ENCODE peak calls at places on chromosomes 4 and X, in nine cellular contexts. One of them, this sample, is unnamed.

GRCh38 chr4:189021831-189022230 is 882.6 kb downstream of the TRIML1 start:
- DNase-seq in body of pancreas: no peak
- DNase-seq in GM12892: no peak
- DNase-seq in IMR-90: peak; percentile 67
- DNase-seq in transverse colon: no peak
- DNase-seq in HCT116: no peak
- DNase-seq in GM12891: no peak
- DNase-seq in ovary: peak; percentile 27
- DNase-seq in esophagus muscularis mucosa: no peak
- DNase-seq in this sample: no peak

GRCh38 chr4:98601719-98602118 is 56.7 kb downstream of the TSPAN5 start:
- DNase-seq in body of pancreas: no peak
- DNase-seq in GM12892: no peak
- DNase-seq in IMR-90: no peak
- DNase-seq in transverse colon: no peak
- DNase-seq in HCT116: no peak
- DNase-seq in GM12891: no peak
- DNase-seq in ovary: no peak
- DNase-seq in esophagus muscularis mucosa: no peak
- DNase-seq in this sample: no peak

GRCh38 chr4:94253036-94253435 is 45.4 kb downstream of the SMARCAD1 start:
- DNase-seq in body of pancreas: no peak
- DNase-seq in GM12892: no peak
- DNase-seq in IMR-90: peak; percentile 7
- DNase-seq in transverse colon: no peak
- DNase-seq in HCT116: peak; percentile 6
- DNase-seq in GM12891: no peak
- DNase-seq in ovary: no peak
- DNase-seq in esophagus muscularis mucosa: no peak
- DNase-seq in this sample: peak; percentile 18

GRCh38 chr4:57679969-57680368 is 569.8 kb upstream of the IGFBP7 start:
- DNase-seq in body of pancreas: no peak
- DNase-seq in GM12892: no peak
- DNase-seq in IMR-90: no peak
- DNase-seq in transverse colon: no peak
- DNase-seq in HCT116: no peak
- DNase-seq in GM12891: no peak
- DNase-seq in ovary: no peak
- DNase-seq in esophagus muscularis mucosa: no peak
- DNase-seq in this sample: no peak

GRCh38 chr4:137819964-137820383 is 287.7 kb upstream of the PCDH18 start:
- DNase-seq in body of pancreas: peak; percentile 14
- DNase-seq in GM12892: no peak
- DNase-seq in IMR-90: peak; percentile 65
- DNase-seq in transverse colon: no peak
- DNase-seq in HCT116: peak; percentile 50
- DNase-seq in GM12891: peak; percentile 7
- DNase-seq in ovary: no peak
- DNase-seq in esophagus muscularis mucosa: no peak
- DNase-seq in this sample: peak; percentile 21

GRCh38 chr4:134202557-134202956 is 968 bp upstream of the PABPC4L start:
- DNase-seq in body of pancreas: no peak
- DNase-seq in GM12892: no peak
- DNase-seq in IMR-90: no peak
- DNase-seq in transverse colon: no peak
- DNase-seq in HCT116: no peak
- DNase-seq in GM12891: no peak
- DNase-seq in ovary: peak; percentile 12
- DNase-seq in esophagus muscularis mucosa: no peak
- DNase-seq in this sample: no peak

GRCh38 chrX:120790118-120790517 is 85.5 kb downstream of the CT47B1 start:
- DNase-seq in body of pancreas: peak; percentile 69
- DNase-seq in GM12892: peak; percentile 25
- DNase-seq in IMR-90: peak; percentile 71
- DNase-seq in transverse colon: peak; percentile 12
- DNase-seq in HCT116: peak; percentile 38
- DNase-seq in GM12891: peak; percentile 10
- DNase-seq in ovary: peak; percentile 15
- DNase-seq in esophagus muscularis mucosa: no peak
- DNase-seq in this sample: peak; percentile 34

GRCh38 chrX:20456971-20457370 is 190.3 kb upstream of the RPS6KA3 start:
- DNase-seq in body of pancreas: no peak
- DNase-seq in GM12892: no peak
- DNase-seq in IMR-90: no peak
- DNase-seq in transverse colon: no peak
- DNase-seq in HCT116: no peak
- DNase-seq in GM12891: no peak
- DNase-seq in ovary: no peak
- DNase-seq in esophagus muscularis mucosa: no peak
- DNase-seq in this sample: no peak

GRCh38 chr4:139083533-139084424 is 68.2 kb downstream of the NOCT start:
- DNase-seq in body of pancreas: peak; percentile 91
- DNase-seq in GM12892: peak; percentile 48
- DNase-seq in IMR-90: peak; percentile 90
- DNase-seq in transverse colon: peak; percentile 90
- DNase-seq in HCT116: peak; percentile 86
- DNase-seq in GM12891: peak; percentile 66
- DNase-seq in ovary: peak; percentile 89
- DNase-seq in esophagus muscularis mucosa: peak; percentile 95
- DNase-seq in this sample: peak; percentile 94

GRCh38 chr4:141229408-141230101 is 8.9 kb downstream of the ZNF330 start:
- DNase-seq in body of pancreas: no peak
- DNase-seq in GM12892: no peak
- DNase-seq in IMR-90: no peak
- DNase-seq in transverse colon: no peak
- DNase-seq in HCT116: no peak
- DNase-seq in GM12891: no peak
- DNase-seq in ovary: no peak
- DNase-seq in esophagus muscularis mucosa: no peak
- DNase-seq in this sample: no peak

GRCh38 chr4:70624226-70624793 is 4.2 kb upstream of the ENAM start:
- DNase-seq in body of pancreas: no peak
- DNase-seq in GM12892: no peak
- DNase-seq in IMR-90: no peak
- DNase-seq in transverse colon: no peak
- DNase-seq in HCT116: no peak
- DNase-seq in GM12891: no peak
- DNase-seq in ovary: no peak
- DNase-seq in esophagus muscularis mucosa: no peak
- DNase-seq in this sample: no peak

GRCh38 chr4:10458190-10458589 is 964 bp upstream of the ZNF518B start:
- DNase-seq in body of pancreas: no peak
- DNase-seq in GM12892: no peak
- DNase-seq in IMR-90: no peak
- DNase-seq in transverse colon: no peak
- DNase-seq in HCT116: no peak
- DNase-seq in GM12891: no peak
- DNase-seq in ovary: peak; percentile 24
- DNase-seq in esophagus muscularis mucosa: no peak
- DNase-seq in this sample: no peak

GRCh38 chr4:3291969-3292570 is 751 bp upstream of the RGS12 start:
- DNase-seq in body of pancreas: peak; percentile 77
- DNase-seq in GM12892: no peak
- DNase-seq in IMR-90: no peak
- DNase-seq in transverse colon: peak; percentile 74
- DNase-seq in HCT116: peak; percentile 8
- DNase-seq in GM12891: no peak
- DNase-seq in ovary: peak; percentile 71
- DNase-seq in esophagus muscularis mucosa: no peak
- DNase-seq in this sample: peak; percentile 58
- TF ChIP-seq POLR2A in body of pancreas: no peak
- TF ChIP-seq POLR2A in GM12892: no peak
- TF ChIP-seq POLR2A in IMR-90: no peak
- TF ChIP-seq POLR2A in transverse colon: no peak
- TF ChIP-seq POLR2A in HCT116: no peak
- TF ChIP-seq POLR2A in GM12891: no peak
- TF ChIP-seq POLR2A in ovary: no peak
- TF ChIP-seq POLR2A in esophagus muscularis mucosa: no peak
- TF ChIP-seq POLR2A in this sample: no peak

GRCh38 chrX:129779086-129779672 is 570 bp upstream of the SASH3 start:
- DNase-seq in body of pancreas: no peak
- DNase-seq in GM12892: no peak
- DNase-seq in IMR-90: no peak
- DNase-seq in transverse colon: no peak
- DNase-seq in HCT116: no peak
- DNase-seq in GM12891: no peak
- DNase-seq in ovary: no peak
- DNase-seq in esophagus muscularis mucosa: no peak
- DNase-seq in this sample: no peak

GRCh38 chrX:129782015-129782495 is 2.3 kb downstream of the SASH3 start:
- DNase-seq in body of pancreas: no peak
- DNase-seq in GM12892: no peak
- DNase-seq in IMR-90: no peak
- DNase-seq in transverse colon: no peak
- DNase-seq in HCT116: no peak
- DNase-seq in GM12891: no peak
- DNase-seq in ovary: no peak
- DNase-seq in esophagus muscularis mucosa: no peak
- DNase-seq in this sample: no peak

GRCh38 chrX:129781134-129782014 is 1.6 kb downstream of the SASH3 start:
- DNase-seq in body of pancreas: no peak
- DNase-seq in GM12892: peak; percentile 68
- DNase-seq in IMR-90: no peak
- DNase-seq in transverse colon: peak; percentile 67
- DNase-seq in HCT116: no peak
- DNase-seq in GM12891: peak; percentile 52
- DNase-seq in ovary: no peak
- DNase-seq in esophagus muscularis mucosa: no peak
- DNase-seq in this sample: no peak

GRCh38 chrX:129780441-129781105 is 824 bp downstream of the SASH3 start:
- DNase-seq in body of pancreas: no peak
- DNase-seq in GM12892: no peak
- DNase-seq in IMR-90: no peak
- DNase-seq in transverse colon: no peak
- DNase-seq in HCT116: no peak
- DNase-seq in GM12891: no peak
- DNase-seq in ovary: no peak
- DNase-seq in esophagus muscularis mucosa: no peak
- DNase-seq in this sample: no peak

DNA sequence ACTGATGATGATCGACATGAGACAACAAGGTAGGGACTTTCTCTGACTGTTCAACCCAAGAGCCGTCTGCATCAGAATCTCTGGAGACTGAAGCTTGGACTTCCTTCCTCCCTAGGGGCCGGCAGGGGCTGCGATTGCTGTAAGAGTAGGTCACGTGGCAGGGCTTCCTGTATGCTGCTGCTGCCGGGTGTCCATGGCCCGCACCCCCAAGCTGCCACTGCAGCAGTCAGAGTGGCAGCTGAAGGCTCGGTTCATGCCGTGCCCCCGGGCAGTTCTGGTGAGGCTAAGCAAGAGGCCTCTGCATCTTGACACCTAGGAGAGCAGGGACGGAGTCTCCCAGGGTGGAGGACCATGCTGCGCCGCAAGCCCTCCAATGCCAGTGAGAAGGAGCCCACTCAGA is at the start of gene SASH3:
- DNase-seq in body of pancreas: no peak
- DNase-seq in GM12892: no peak
- DNase-seq in IMR-90: no peak
- DNase-seq in transverse colon: peak; percentile 63
- DNase-seq in HCT116: no peak
- DNase-seq in GM12891: no peak
- DNase-seq in ovary: no peak
- DNase-seq in esophagus muscularis mucosa: no peak
- DNase-seq in this sample: no peak
- TF ChIP-seq POLR2A in body of pancreas: peak; percentile 47
- TF ChIP-seq POLR2A in GM12892: peak; percentile 87
- TF ChIP-seq POLR2A in IMR-90: no peak
- TF ChIP-seq POLR2A in transverse colon: peak; percentile 41
- TF ChIP-seq POLR2A in HCT116: no peak
- TF ChIP-seq POLR2A in GM12891: peak; percentile 76
- TF ChIP-seq POLR2A in ovary: no peak
- TF ChIP-seq POLR2A in esophagus muscularis mucosa: no peak
- TF ChIP-seq POLR2A in this sample: no peak

DNA sequence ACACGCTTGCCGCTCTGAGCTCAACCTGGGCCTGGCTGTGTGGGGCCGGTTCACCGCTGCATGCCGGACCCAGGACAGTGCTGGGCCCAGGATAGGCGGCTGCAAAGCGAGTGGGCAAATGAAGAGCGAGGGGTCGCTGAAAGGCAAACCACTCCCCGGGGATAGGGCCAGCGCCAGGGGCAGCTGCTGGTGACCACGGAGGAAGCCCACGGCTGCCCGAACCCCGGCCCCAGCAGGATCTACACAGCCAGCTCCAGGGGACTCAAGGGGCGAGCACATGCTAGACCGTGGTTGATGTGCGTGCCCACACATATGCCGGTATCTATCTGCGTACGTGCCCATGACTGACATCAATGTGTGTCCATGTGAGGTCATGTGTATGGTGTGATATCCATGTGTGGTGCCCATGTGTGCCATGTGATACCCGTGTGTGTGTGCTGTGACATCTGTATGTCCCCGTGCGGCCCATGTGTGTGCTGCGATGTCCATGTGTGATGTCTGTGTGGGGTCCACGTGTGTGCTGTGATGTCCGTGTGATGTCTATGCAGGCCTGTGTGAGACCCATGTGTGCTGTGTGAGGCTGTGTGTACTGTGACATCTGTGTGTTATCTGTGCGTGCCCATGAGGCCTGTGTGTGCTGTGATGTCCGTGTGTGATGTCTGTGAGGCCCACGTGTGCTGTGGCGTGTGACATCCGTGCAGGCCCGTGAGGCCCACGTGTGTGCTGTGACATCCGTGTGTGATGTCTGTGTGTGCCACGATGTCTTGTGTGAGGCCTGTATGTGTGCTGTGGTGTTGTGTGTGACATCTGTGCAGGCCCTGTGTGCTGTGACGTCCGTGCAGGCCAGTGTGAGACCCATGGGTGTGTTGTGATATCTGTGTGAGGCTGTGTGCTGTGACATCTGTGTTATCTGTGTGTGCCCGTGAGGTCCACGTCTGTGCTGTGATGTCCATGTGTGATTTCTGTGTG is 24.8 kb downstream of the CTBP1 start:
- DNase-seq in body of pancreas: no peak
- DNase-seq in GM12892: no peak
- DNase-seq in IMR-90: no peak
- DNase-seq in transverse colon: no peak
- DNase-seq in HCT116: no peak
- DNase-seq in GM12891: no peak
- DNase-seq in ovary: no peak
- DNase-seq in esophagus muscularis mucosa: no peak
- DNase-seq in this sample: no peak
- TF ChIP-seq POLR2A in body of pancreas: no peak
- TF ChIP-seq POLR2A in GM12892: no peak
- TF ChIP-seq POLR2A in IMR-90: no peak
- TF ChIP-seq POLR2A in transverse colon: no peak
- TF ChIP-seq POLR2A in HCT116: no peak
- TF ChIP-seq POLR2A in GM12891: no peak
- TF ChIP-seq POLR2A in ovary: no peak
- TF ChIP-seq POLR2A in esophagus muscularis mucosa: no peak
- TF ChIP-seq POLR2A in this sample: no peak

DNA sequence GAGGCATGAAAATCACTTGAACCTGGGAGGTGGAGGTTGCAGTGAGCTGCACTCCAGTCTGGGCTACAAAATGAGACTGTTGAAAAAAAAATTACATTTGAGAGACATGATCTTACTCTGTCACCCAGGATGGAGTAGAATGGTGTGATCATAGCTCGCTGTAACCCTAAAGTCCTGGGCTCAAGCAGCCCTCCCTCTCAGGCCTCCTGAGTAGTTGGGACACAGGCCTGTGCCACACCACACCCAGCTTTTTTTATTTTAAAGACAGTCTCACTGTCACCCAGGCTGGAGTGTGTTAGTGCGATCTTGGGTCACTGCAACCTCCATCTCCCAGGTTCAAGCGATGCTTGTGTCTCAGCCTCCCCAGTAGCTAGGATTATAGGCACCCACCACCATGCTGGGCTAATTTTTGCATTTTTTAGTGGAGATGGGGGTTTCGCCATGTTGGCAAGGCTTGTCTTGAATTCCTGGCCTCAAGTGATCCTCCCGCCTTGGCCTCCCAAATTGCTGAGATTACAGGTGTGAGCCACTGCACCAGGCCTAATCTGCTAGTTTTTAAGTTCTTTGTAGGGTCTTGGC is 6.1 kb downstream of the RPS3A start:
- DNase-seq in body of pancreas: no peak
- DNase-seq in GM12892: no peak
- DNase-seq in IMR-90: no peak
- DNase-seq in transverse colon: no peak
- DNase-seq in HCT116: no peak
- DNase-seq in GM12891: no peak
- DNase-seq in ovary: no peak
- DNase-seq in esophagus muscularis mucosa: no peak
- DNase-seq in this sample: no peak
- TF ChIP-seq POLR2A in body of pancreas: no peak
- TF ChIP-seq POLR2A in GM12892: peak; percentile 47
- TF ChIP-seq POLR2A in IMR-90: no peak
- TF ChIP-seq POLR2A in transverse colon: no peak
- TF ChIP-seq POLR2A in HCT116: no peak
- TF ChIP-seq POLR2A in GM12891: peak; percentile 51
- TF ChIP-seq POLR2A in ovary: no peak
- TF ChIP-seq POLR2A in esophagus muscularis mucosa: no peak
- TF ChIP-seq POLR2A in this sample: no peak

This sample was measured in erythroblast.